ENCODE peak calls at places on chromosomes 2 and 18, in five cellular contexts. I is NT2/D1; S is CD8-positive, alpha-beta T cell; J is astrocyte; K is A673. P is an unnamed sample.

GRCh38 chr2:173672573-173673340 is 292.4 kb downstream of the SP3 start:
- DNase-seq in S (no peak), I (no peak), K (no peak), J (no peak), P (no peak)

GRCh38 chr2:232927041-232927792 is 57.2 kb downstream of the SNORC start:
- DNase-seq in S (no peak), J (no peak), I (no peak), K (no peak), P (no peak)

GRCh38 chr2:160494243-160494642 is 636 bp upstream of the RBMS1 start:
- DNase-seq in J (peak; percentile 4), S (no peak), I (no peak), K (peak; percentile 17), P (peak; percentile 26)

GRCh38 chr18:43396266-43396665 is 119.0 kb upstream of the SYT4 start:
- DNase-seq in J (no peak), S (no peak), I (no peak), K (peak; percentile 45), P (peak; percentile 42)

GRCh38 chr2:122988395-122989221 is 1036.5 kb upstream of the CNTNAP5 start:
- DNase-seq in K (no peak), J (no peak), I (no peak), S (no peak), P (no peak)

GRCh38 chr2:195304310-195304709 is 352.7 kb upstream of the SLC39A10 start:
- DNase-seq in J (no peak), I (peak; percentile 39), S (no peak), K (peak; percentile 56), P (peak; percentile 64)

GRCh38 chr2:220509921-220510320 is 882.5 kb downstream of the SLC4A3 start:
- DNase-seq in K (no peak), J (no peak), I (no peak), S (no peak), P (no peak)

GRCh38 chr18:39030124-39030655 is 1464.6 kb upstream of the CELF4 start:
- DNase-seq in I (no peak), K (no peak), S (no peak), J (no peak), P (no peak)

GRCh38 chr2:109351164-109351756 is 222.3 kb downstream of the SH3RF3 start:
- DNase-seq in S (no peak), I (no peak), J (peak; percentile 78), K (no peak), P (no peak)

GRCh38 chr2:51258301-51258700 is 226.4 kb upstream of the NRXN1 start:
- DNase-seq in I (no peak), S (no peak), J (no peak), K (no peak), P (no peak)

GRCh38 chr2:240499309-240500301 is 58.2 kb downstream of the ANKMY1 start:
- DNase-seq in S (no peak), J (no peak), I (no peak), K (no peak), P (no peak)

GRCh38 chr2:227447606-227448005 is 24.4 kb upstream of the AGFG1 start:
- DNase-seq in S (no peak), I (no peak), K (no peak), J (peak; percentile 90), P (peak; percentile 69)

GRCh38 chr2:201363857-201364560 is 6.9 kb upstream of the FLACC1 start:
- DNase-seq in J (peak; percentile 25), K (peak; percentile 72), S (no peak), I (no peak), P (peak; percentile 81)

GRCh38 chr2:167135691-167136090 is 247.4 kb downstream of the XIRP2 start:
- DNase-seq in J (no peak), K (peak; percentile 50), I (no peak), S (no peak), P (peak; percentile 47)

GRCh38 chr2:71341645-71342044 is 10.1 kb downstream of the ZNF638 start:
- DNase-seq in J (no peak), K (no peak), S (no peak), I (no peak), P (no peak)

GRCh38 chr2:13193900-13194299 is 477.2 kb downstream of the TRIB2 start:
- DNase-seq in K (peak; percentile 65), J (peak; percentile 27), S (no peak), I (peak; percentile 16), P (peak; percentile 64)

GRCh38 chr2:28347596-28347995 is 45.1 kb upstream of the FOSL2 start:
- DNase-seq in S (no peak), J (no peak), I (no peak), K (no peak), P (no peak)

GRCh38 chr18:35041752-35042379 is 653 bp downstream of the MAPRE2 start:
- DNase-seq in K (no peak), S (no peak), J (no peak), I (no peak), P (no peak)

GRCh38 chr2:235562065-235562747 is 68.4 kb downstream of the AGAP1 start:
- DNase-seq in S (no peak), K (no peak), J (no peak), I (no peak), P (no peak)

GRCh38 chr2:69960821-69961220 is 610 bp downstream of the ASPRV1 start:
- DNase-seq in I (no peak), S (no peak), K (no peak), J (no peak), P (no peak)
- H3K4me3 ChIP-seq in I (no peak overlapping the region), S (no peak overlapping the region), K (no peak overlapping the region), J (no peak overlapping the region), P (no peak overlapping the region)

GRCh38 chr2:24410976-24411375 is 50.6 kb upstream of the ITSN2 start:
- DNase-seq in S (no peak), I (no peak), J (no peak), K (no peak), P (no peak)
- H3K4me3 ChIP-seq in S (no peak overlapping the region), I (no peak overlapping the region), J (no peak overlapping the region), K (no peak overlapping the region), P (no peak overlapping the region)

GRCh38 chr18:7035807-7036206 is 81.8 kb downstream of the LAMA1 start:
- DNase-seq in I (no peak), K (no peak), S (no peak), J (no peak), P (no peak)

GRCh38 chr18:7032537-7032936 is 85.1 kb downstream of the LAMA1 start:
- DNase-seq in J (no peak), S (no peak), I (no peak), K (no peak), P (no peak)

GRCh38 chr18:7034924-7035323 is 82.7 kb downstream of the LAMA1 start:
- DNase-seq in J (no peak), S (no peak), K (no peak), I (no peak), P (no peak)

GRCh38 chr18:7037470-7037869 is 80.1 kb downstream of the LAMA1 start:
- DNase-seq in K (no peak), I (no peak), S (no peak), J (no peak), P (peak; percentile 8)

GRCh38 chr18:7038330-7038846 is 79.2 kb downstream of the LAMA1 start:
- DNase-seq in I (peak; percentile 30), S (no peak), J (peak; percentile 97), K (peak; percentile 11), P (peak; percentile 100)
- H3K4me3 ChIP-seq in I (no peak overlapping the region), S (no peak overlapping the region), J (peak overlapping the region; percentile 14), K (no peak overlapping the region), P (peak overlapping the region; percentile 20)

GRCh38 chr2:218005028-218005427 is 2.2 kb upstream of the TNS1 start:
- DNase-seq in I (no peak), J (no peak), S (no peak), K (no peak), P (no peak)
- H3K4me3 ChIP-seq in I (no peak overlapping the region), J (no peak overlapping the region), S (no peak overlapping the region), K (no peak overlapping the region), P (no peak overlapping the region)

GRCh38 chr2:15941970-15942710 is 1.8 kb downstream of the MYCN start:
- DNase-seq in K (peak; percentile 25), S (no peak), J (no peak), I (no peak), P (no peak)

GRCh38 chr2:15939556-15939853 is 845 bp upstream of the MYCN start:
- DNase-seq in J (no peak), K (no peak), S (no peak), I (no peak), P (no peak)

GRCh38 chr2:15939854-15940660 is at the start of gene MYCN:
- DNase-seq in J (peak; percentile 6), S (no peak), K (peak; percentile 95), I (peak; percentile 95), P (peak; percentile 52)

GRCh38 chr2:15941483-15941853 is 1.1 kb downstream of the MYCN start:
- DNase-seq in I (peak; percentile 90), K (peak; percentile 59), S (no peak), J (no peak), P (no peak)

GRCh38 chr2:15940661-15941482 is 522 bp downstream of the MYCN start:
- DNase-seq in K (peak; percentile 15), I (no peak), J (no peak), S (no peak), P (no peak)
- H3K4me3 ChIP-seq in K (peak overlapping the region; percentile 60), I (peak overlapping the region; percentile 90), J (no peak overlapping the region), S (peak overlapping the region; percentile 35), P (no peak overlapping the region)

DNA sequence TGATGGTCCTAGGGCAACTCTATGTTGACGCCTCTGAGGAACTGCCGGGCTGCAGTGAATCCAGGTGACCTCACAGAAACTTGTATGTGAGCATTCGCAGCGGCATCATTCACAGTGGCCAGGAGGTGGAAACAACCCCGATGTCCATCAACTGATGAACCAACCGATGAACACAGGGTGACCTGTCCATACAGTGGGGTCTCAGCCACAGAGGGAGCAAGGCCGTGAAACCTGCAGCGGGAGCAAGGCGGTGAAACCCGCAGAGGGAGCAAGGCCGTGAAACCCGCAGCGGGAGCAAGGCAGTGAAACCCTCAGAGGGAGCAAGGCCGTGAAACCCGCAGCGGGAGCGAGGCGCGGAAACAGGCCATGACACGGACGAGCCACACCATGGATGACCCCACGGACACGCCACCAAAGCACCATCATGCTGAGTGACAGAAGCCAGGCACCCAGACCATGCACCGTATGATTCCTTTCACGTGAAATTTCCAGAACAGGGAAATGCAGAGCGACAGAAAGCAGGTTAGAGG is 63.0 kb downstream of the PARD6G start:
- DNase-seq in J (no peak), S (no peak), K (no peak), I (no peak), P (no peak)
- H3K4me3 ChIP-seq in J (no peak overlapping the region), S (no peak overlapping the region), K (no peak overlapping the region), I (no peak overlapping the region), P (no peak overlapping the region)